ENCODE peak calls at places on chromosomes 3 and 15, in six cellular contexts. One of them, this sample, is unnamed.

GRCh38 chr3:128301186-128302023 is 148.1 kb downstream of the EEFSEC start:
- DNase-seq in GM12865: no peak
- DNase-seq in sigmoid colon: no peak
- DNase-seq in AG04449: no peak
- DNase-seq in fibroblast of pulmonary artery: no peak
- DNase-seq in fibroblast of the aortic adventitia: no peak
- DNase-seq in this sample: no peak

GRCh38 chr3:152557302-152557999 is 277.5 kb upstream of the P2RY1 start:
- DNase-seq in GM12865: peak; percentile 54
- DNase-seq in sigmoid colon: no peak
- DNase-seq in AG04449: no peak
- DNase-seq in fibroblast of pulmonary artery: peak; percentile 13
- DNase-seq in fibroblast of the aortic adventitia: peak; percentile 10
- DNase-seq in this sample: no peak

GRCh38 chr3:38121451-38121831 is 15.5 kb downstream of the ACAA1 start:
- DNase-seq in GM12865: no peak
- DNase-seq in sigmoid colon: peak; percentile 77
- DNase-seq in AG04449: no peak
- DNase-seq in fibroblast of pulmonary artery: no peak
- DNase-seq in fibroblast of the aortic adventitia: no peak
- DNase-seq in this sample: no peak

GRCh38 chr3:121545049-121545563 is 682 bp downstream of the POLQ start:
- DNase-seq in GM12865: no peak
- DNase-seq in sigmoid colon: no peak
- DNase-seq in AG04449: no peak
- DNase-seq in fibroblast of pulmonary artery: peak; percentile 8
- DNase-seq in fibroblast of the aortic adventitia: no peak
- DNase-seq in this sample: no peak

GRCh38 chr3:81744366-81744765 is 17.1 kb downstream of the GBE1 start:
- DNase-seq in GM12865: no peak
- DNase-seq in sigmoid colon: no peak
- DNase-seq in AG04449: peak; percentile 90
- DNase-seq in fibroblast of pulmonary artery: peak; percentile 97
- DNase-seq in fibroblast of the aortic adventitia: peak; percentile 99
- DNase-seq in this sample: peak; percentile 67

GRCh38 chr15:77816983-77817382 is 184.3 kb upstream of the LINGO1 start:
- DNase-seq in GM12865: no peak
- DNase-seq in sigmoid colon: no peak
- DNase-seq in AG04449: no peak
- DNase-seq in fibroblast of pulmonary artery: no peak
- DNase-seq in fibroblast of the aortic adventitia: no peak
- DNase-seq in this sample: no peak

GRCh38 chr15:58306591-58307312 is 125.0 kb upstream of the LIPC start:
- DNase-seq in GM12865: no peak
- DNase-seq in sigmoid colon: no peak
- DNase-seq in AG04449: no peak
- DNase-seq in fibroblast of pulmonary artery: peak; percentile 31
- DNase-seq in fibroblast of the aortic adventitia: peak; percentile 23
- DNase-seq in this sample: no peak

GRCh38 chr3:28575748-28576589 is 227.3 kb upstream of the AZI2 start:
- DNase-seq in GM12865: no peak
- DNase-seq in sigmoid colon: no peak
- DNase-seq in AG04449: no peak
- DNase-seq in fibroblast of pulmonary artery: peak; percentile 3
- DNase-seq in fibroblast of the aortic adventitia: no peak
- DNase-seq in this sample: no peak

GRCh38 chr3:196726788-196727675 is 12.6 kb upstream of the PAK2 start:
- DNase-seq in GM12865: peak; percentile 16
- DNase-seq in sigmoid colon: no peak
- DNase-seq in AG04449: no peak
- DNase-seq in fibroblast of pulmonary artery: peak; percentile 25
- DNase-seq in fibroblast of the aortic adventitia: peak; percentile 9
- DNase-seq in this sample: no peak

GRCh38 chr3:41997702-41998551 is 36.0 kb upstream of the ULK4 start:
- DNase-seq in GM12865: peak; percentile 26
- DNase-seq in sigmoid colon: no peak
- DNase-seq in AG04449: no peak
- DNase-seq in fibroblast of pulmonary artery: peak; percentile 49
- DNase-seq in fibroblast of the aortic adventitia: peak; percentile 37
- DNase-seq in this sample: no peak

GRCh38 chr3:20683912-20684311 is 497.9 kb upstream of the SGO1 start:
- DNase-seq in GM12865: no peak
- DNase-seq in sigmoid colon: peak; percentile 60
- DNase-seq in AG04449: peak; percentile 63
- DNase-seq in fibroblast of pulmonary artery: peak; percentile 71
- DNase-seq in fibroblast of the aortic adventitia: peak; percentile 82
- DNase-seq in this sample: peak; percentile 83

GRCh38 chr3:116188231-116188785 is 257.0 kb downstream of the LSAMP start:
- DNase-seq in GM12865: no peak
- DNase-seq in sigmoid colon: no peak
- DNase-seq in AG04449: no peak
- DNase-seq in fibroblast of pulmonary artery: peak; percentile 1
- DNase-seq in fibroblast of the aortic adventitia: no peak
- DNase-seq in this sample: peak; percentile 8

GRCh38 chr3:61518590-61518989 is 42.8 kb upstream of the PTPRG start:
- DNase-seq in GM12865: peak; percentile 12
- DNase-seq in sigmoid colon: no peak
- DNase-seq in AG04449: no peak
- DNase-seq in fibroblast of pulmonary artery: no peak
- DNase-seq in fibroblast of the aortic adventitia: no peak
- DNase-seq in this sample: no peak

GRCh38 chr15:82852906-82853635 is 43.6 kb downstream of the WHAMM start:
- DNase-seq in GM12865: no peak
- DNase-seq in sigmoid colon: no peak
- DNase-seq in AG04449: no peak
- DNase-seq in fibroblast of pulmonary artery: no peak
- DNase-seq in fibroblast of the aortic adventitia: no peak
- DNase-seq in this sample: no peak

GRCh38 chr3:187737401-187738088 is 7.7 kb downstream of the BCL6 start:
- DNase-seq in GM12865: no peak
- DNase-seq in sigmoid colon: peak; percentile 92
- DNase-seq in AG04449: no peak
- DNase-seq in fibroblast of pulmonary artery: peak; percentile 86
- DNase-seq in fibroblast of the aortic adventitia: peak; percentile 75
- DNase-seq in this sample: no peak

GRCh38 chr3:63450023-63450422 is 171.9 kb downstream of the SYNPR start:
- DNase-seq in GM12865: no peak
- DNase-seq in sigmoid colon: no peak
- DNase-seq in AG04449: no peak
- DNase-seq in fibroblast of pulmonary artery: no peak
- DNase-seq in fibroblast of the aortic adventitia: peak; percentile 36
- DNase-seq in this sample: no peak

GRCh38 chr3:126300761-126301481 is 56.3 kb downstream of the KLF15 start:
- DNase-seq in GM12865: no peak
- DNase-seq in sigmoid colon: peak; percentile 85
- DNase-seq in AG04449: no peak
- DNase-seq in fibroblast of pulmonary artery: peak; percentile 10
- DNase-seq in fibroblast of the aortic adventitia: peak; percentile 36
- DNase-seq in this sample: peak; percentile 20

GRCh38 chr15:29135702-29136426 is 133.8 kb downstream of the NSMCE3 start:
- DNase-seq in GM12865: no peak
- DNase-seq in sigmoid colon: peak; percentile 57
- DNase-seq in AG04449: no peak
- DNase-seq in fibroblast of pulmonary artery: no peak
- DNase-seq in fibroblast of the aortic adventitia: no peak
- DNase-seq in this sample: no peak

GRCh38 chr3:67610458-67610857 is 44.0 kb downstream of the SUCLG2 start:
- DNase-seq in GM12865: no peak
- DNase-seq in sigmoid colon: no peak
- DNase-seq in AG04449: no peak
- DNase-seq in fibroblast of pulmonary artery: peak; percentile 80
- DNase-seq in fibroblast of the aortic adventitia: peak; percentile 72
- DNase-seq in this sample: no peak

GRCh38 chr3:146968204-146968651 is 363.1 kb upstream of the PLSCR5 start:
- DNase-seq in GM12865: no peak
- DNase-seq in sigmoid colon: no peak
- DNase-seq in AG04449: peak; percentile 79
- DNase-seq in fibroblast of pulmonary artery: peak; percentile 76
- DNase-seq in fibroblast of the aortic adventitia: peak; percentile 89
- DNase-seq in this sample: peak; percentile 82

GRCh38 chr3:74614133-74614967 is at the start of gene CNTN3:
- DNase-seq in GM12865: no peak
- DNase-seq in sigmoid colon: peak; percentile 59
- DNase-seq in AG04449: no peak
- DNase-seq in fibroblast of pulmonary artery: peak; percentile 42
- DNase-seq in fibroblast of the aortic adventitia: peak; percentile 36
- DNase-seq in this sample: no peak

GRCh38 chr3:196969001-196969659 is 497 bp upstream of the PIGZ start:
- DNase-seq in GM12865: peak; percentile 79
- DNase-seq in sigmoid colon: no peak
- DNase-seq in AG04449: no peak
- DNase-seq in fibroblast of pulmonary artery: no peak
- DNase-seq in fibroblast of the aortic adventitia: no peak
- DNase-seq in this sample: no peak

GRCh38 chr3:176798680-176799079 is 398.6 kb downstream of the TBL1XR1 start:
- DNase-seq in GM12865: no peak
- DNase-seq in sigmoid colon: no peak
- DNase-seq in AG04449: no peak
- DNase-seq in fibroblast of pulmonary artery: no peak
- DNase-seq in fibroblast of the aortic adventitia: no peak
- DNase-seq in this sample: no peak

GRCh38 chr3:53073553-53074365 is 27.9 kb upstream of the SFMBT1 start:
- DNase-seq in GM12865: no peak
- DNase-seq in sigmoid colon: peak; percentile 60
- DNase-seq in AG04449: no peak
- DNase-seq in fibroblast of pulmonary artery: no peak
- DNase-seq in fibroblast of the aortic adventitia: no peak
- DNase-seq in this sample: no peak
- H3K4me3 ChIP-seq in GM12865: peak overlapping the region; percentile 87
- H3K4me3 ChIP-seq in sigmoid colon: peak overlapping the region; percentile 66
- H3K4me3 ChIP-seq in AG04449: peak overlapping the region; percentile 48
- H3K4me3 ChIP-seq in fibroblast of pulmonary artery: no peak overlapping the region
- H3K4me3 ChIP-seq in fibroblast of the aortic adventitia: no peak overlapping the region
- H3K4me3 ChIP-seq in this sample: no peak overlapping the region

GRCh38 chr15:69302929-69303328 is 4.2 kb downstream of the PAQR5 start:
- DNase-seq in GM12865: no peak
- DNase-seq in sigmoid colon: no peak
- DNase-seq in AG04449: no peak
- DNase-seq in fibroblast of pulmonary artery: no peak
- DNase-seq in fibroblast of the aortic adventitia: no peak
- DNase-seq in this sample: no peak

GRCh38 chr15:69305933-69306568 is 7.3 kb downstream of the PAQR5 start:
- DNase-seq in GM12865: no peak
- DNase-seq in sigmoid colon: no peak
- DNase-seq in AG04449: no peak
- DNase-seq in fibroblast of pulmonary artery: no peak
- DNase-seq in fibroblast of the aortic adventitia: no peak
- DNase-seq in this sample: no peak

GRCh38 chr15:69304176-69304533 is 5.4 kb downstream of the PAQR5 start:
- DNase-seq in GM12865: no peak
- DNase-seq in sigmoid colon: no peak
- DNase-seq in AG04449: peak; percentile 65
- DNase-seq in fibroblast of pulmonary artery: peak; percentile 86
- DNase-seq in fibroblast of the aortic adventitia: peak; percentile 81
- DNase-seq in this sample: no peak

GRCh38 chr15:69305204-69305931 is 6.7 kb downstream of the PAQR5 start:
- DNase-seq in GM12865: no peak
- DNase-seq in sigmoid colon: no peak
- DNase-seq in AG04449: peak; percentile 36
- DNase-seq in fibroblast of pulmonary artery: peak; percentile 90
- DNase-seq in fibroblast of the aortic adventitia: peak; percentile 91
- DNase-seq in this sample: no peak

DNA sequence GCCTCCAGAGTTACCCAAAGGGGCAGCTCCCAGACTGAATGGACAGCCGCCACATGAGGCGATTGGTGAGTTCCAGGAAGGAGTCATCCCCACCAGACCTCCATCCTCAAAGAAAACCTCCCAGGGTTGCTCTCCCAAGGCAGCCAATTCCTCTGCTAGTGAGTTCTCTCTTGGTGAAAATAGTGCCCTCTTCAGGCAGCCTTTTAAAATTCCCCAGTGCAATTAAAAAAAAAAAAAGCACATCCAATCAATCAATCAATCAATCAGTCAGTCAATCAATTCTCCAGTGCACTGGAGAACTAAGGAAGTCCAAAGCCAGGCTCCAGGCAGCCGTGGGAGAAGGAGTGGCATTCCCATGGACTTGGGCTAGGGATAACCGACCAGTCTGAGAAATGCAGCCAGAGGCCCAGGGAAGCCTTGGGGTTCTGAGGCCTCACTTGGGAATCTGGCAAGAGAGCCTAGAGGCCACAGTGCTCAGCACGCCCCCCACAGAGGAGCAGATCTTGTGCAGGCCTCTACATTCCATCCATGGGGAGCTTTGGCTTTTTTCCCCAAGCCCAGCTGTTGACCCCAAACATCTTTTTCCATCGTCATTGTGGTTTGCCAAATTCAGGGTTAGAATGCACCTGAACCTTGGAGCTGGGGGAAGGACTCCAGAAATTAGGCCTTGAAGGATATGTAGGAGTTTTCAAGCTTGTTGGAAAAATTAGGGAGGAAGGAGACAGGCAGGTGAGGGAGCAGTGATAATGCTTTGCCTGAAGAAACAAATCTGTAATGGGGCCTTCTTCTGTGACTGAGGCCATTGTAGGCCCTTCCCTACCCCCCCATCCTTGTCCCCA is 4.8 kb downstream of the PAQR5 start:
- DNase-seq in GM12865: no peak
- DNase-seq in sigmoid colon: no peak
- DNase-seq in AG04449: no peak
- DNase-seq in fibroblast of pulmonary artery: peak; percentile 24
- DNase-seq in fibroblast of the aortic adventitia: peak; percentile 25
- DNase-seq in this sample: no peak
- H3K4me3 ChIP-seq in GM12865: no peak overlapping the region
- H3K4me3 ChIP-seq in sigmoid colon: no peak overlapping the region
- H3K4me3 ChIP-seq in AG04449: no peak overlapping the region
- H3K4me3 ChIP-seq in fibroblast of pulmonary artery: no peak overlapping the region
- H3K4me3 ChIP-seq in fibroblast of the aortic adventitia: no peak overlapping the region
- H3K4me3 ChIP-seq in this sample: no peak overlapping the region

DNA sequence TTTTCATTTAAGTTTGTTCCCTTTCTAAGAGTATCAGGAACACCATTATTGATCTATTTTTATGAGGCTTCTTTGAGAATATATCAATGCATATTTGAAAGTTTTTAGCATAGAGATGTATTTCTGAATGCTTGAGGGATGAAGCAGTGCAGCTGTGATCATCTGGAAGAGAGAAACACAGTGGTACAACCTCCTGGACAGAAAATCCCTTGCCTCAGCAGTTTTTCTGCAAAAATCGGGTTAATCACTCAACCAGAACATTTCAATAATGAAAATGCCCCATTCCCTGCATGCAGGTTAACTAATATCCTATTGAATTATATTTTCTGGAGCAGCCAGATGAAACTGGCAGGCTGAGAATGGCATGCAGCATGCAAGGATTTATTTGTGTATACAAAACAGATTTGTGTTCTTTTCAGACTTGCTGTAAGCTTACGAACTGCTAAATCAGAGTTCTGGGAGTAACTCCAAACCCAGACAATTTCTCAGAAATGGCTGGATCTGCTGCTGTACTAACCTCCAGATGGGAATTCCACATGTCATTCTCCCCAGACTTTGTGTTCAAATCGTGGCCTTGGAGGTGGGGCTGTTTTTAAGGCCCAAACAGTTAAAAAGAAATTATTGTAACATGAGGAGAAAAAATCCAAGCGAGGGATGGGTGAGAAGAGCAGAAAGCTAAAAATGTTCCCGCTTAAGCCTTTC is 39.1 kb downstream of the SLC9A9 start:
- DNase-seq in GM12865: no peak
- DNase-seq in sigmoid colon: no peak
- DNase-seq in AG04449: no peak
- DNase-seq in fibroblast of pulmonary artery: no peak
- DNase-seq in fibroblast of the aortic adventitia: peak; percentile 79
- DNase-seq in this sample: no peak
- H3K4me3 ChIP-seq in GM12865: no peak overlapping the region
- H3K4me3 ChIP-seq in sigmoid colon: no peak overlapping the region
- H3K4me3 ChIP-seq in AG04449: no peak overlapping the region
- H3K4me3 ChIP-seq in fibroblast of pulmonary artery: no peak overlapping the region
- H3K4me3 ChIP-seq in fibroblast of the aortic adventitia: no peak overlapping the region
- H3K4me3 ChIP-seq in this sample: no peak overlapping the region

GRCh38 chr3:16102187-16102561 is 72.3 kb upstream of the GALNT15 start:
- DNase-seq in GM12865: no peak
- DNase-seq in sigmoid colon: no peak
- DNase-seq in AG04449: no peak
- DNase-seq in fibroblast of pulmonary artery: no peak
- DNase-seq in fibroblast of the aortic adventitia: no peak
- DNase-seq in this sample: no peak
- H3K4me3 ChIP-seq in GM12865: no peak overlapping the region
- H3K4me3 ChIP-seq in sigmoid colon: no peak overlapping the region
- H3K4me3 ChIP-seq in AG04449: no peak overlapping the region
- H3K4me3 ChIP-seq in fibroblast of pulmonary artery: no peak overlapping the region
- H3K4me3 ChIP-seq in fibroblast of the aortic adventitia: no peak overlapping the region
- H3K4me3 ChIP-seq in this sample: no peak overlapping the region

This sample was measured in astrocyte of the cerebellum.